ENCODE peak calls at places on chromosomes 4 and X, in five cellular contexts. G is A549, Y is prostate gland, K is right lobe of liver, M is heart left ventricle. Q is an unnamed sample. For H3K9me3, the result is how much of the 10 kb centered on the place peaks cover.

GRCh38 chrX:63761639-63762038 is 23.4 kb downstream of the ARHGEF9 start:
- DNase-seq in M (no peak), K (no peak), G (no peak), Y (no peak), Q (no peak)

GRCh38 chrX:11781734-11782370 is 23.8 kb downstream of the MSL3 start:
- DNase-seq in G (no peak), Y (no peak), M (no peak), K (no peak), Q (no peak)

GRCh38 chr4:185127021-185127925 is 15.8 kb upstream of the SLC25A4 start:
- DNase-seq in K (peak), Y (peak), M (peak), G (peak), Q (peak)

GRCh38 chr4:76640252-76640925 is 205.4 kb downstream of the SHROOM3 start:
- DNase-seq in M (no peak), Y (no peak), G (no peak), K (no peak), Q (no peak)

GRCh38 chr4:100289530-100289888 is 99.2 kb upstream of the DDIT4L start:
- DNase-seq in M (no peak), K (no peak), Y (no peak), G (no peak), Q (no peak)

GRCh38 chrX:47605024-47605423 is 14.6 kb downstream of the SYN1 start:
- DNase-seq in G (no peak), Y (no peak), M (no peak), K (no peak), Q (no peak)

GRCh38 chrX:113873056-113873455 is 710.8 kb upstream of the HTR2C start:
- DNase-seq in M (no peak), Y (no peak), G (no peak), K (no peak), Q (no peak)

GRCh38 chr4:10590896-10591295 is 93.7 kb downstream of the CLNK start:
- DNase-seq in G (no peak), K (no peak), Y (no peak), M (no peak), Q (no peak)

GRCh38 chrX:129980043-129980442 is 2.4 kb upstream of the BCORL1 start:
- DNase-seq in K (peak), G (no peak), Y (no peak), M (peak), Q (peak)

GRCh38 chr4:159069922-159070321 is 33.0 kb upstream of the RAPGEF2 start:
- DNase-seq in K (no peak), Y (no peak), G (no peak), M (no peak), Q (no peak)

GRCh38 chrX:103171353-103171752 is 43.6 kb upstream of the BEX4 start:
- DNase-seq in K (no peak), M (no peak), G (no peak), Y (no peak), Q (no peak)

GRCh38 chr4:52641853-52642563 is 17.1 kb downstream of the USP46 start:
- DNase-seq in K (no peak), M (no peak), Y (no peak), G (no peak), Q (no peak)

GRCh38 chrX:150635952-150636351 is 57.2 kb upstream of the MTMR1 start:
- DNase-seq in M (no peak), K (no peak), G (peak), Y (no peak), Q (no peak)

GRCh38 chrX:8548446-8548845 is 83.8 kb downstream of the VCX3B start:
- DNase-seq in K (no peak), G (no peak), Y (no peak), M (no peak), Q (no peak)

GRCh38 chrX:65932173-65933084 is 107.5 kb downstream of the VSIG4 start:
- DNase-seq in K (no peak), M (no peak), Y (no peak), G (no peak), Q (no peak)

GRCh38 chr4:158865520-158866177 is 96.8 kb downstream of the FNIP2 start:
- DNase-seq in G (no peak), K (no peak), Y (no peak), M (no peak), Q (no peak)

GRCh38 chrX:11787564-11787963 is 29.5 kb downstream of the MSL3 start:
- DNase-seq in M (peak), K (peak), Y (peak), G (peak), Q (peak)

GRCh38 chrX:110669572-110669971 is 126.0 kb downstream of the CHRDL1 start:
- DNase-seq in Y (peak), G (no peak), M (no peak), K (no peak), Q (no peak)

GRCh38 chrX:74804574-74804973 is 120.7 kb downstream of the NEXMIF start:
- DNase-seq in K (no peak), Y (no peak), G (no peak), M (no peak), Q (no peak)

GRCh38 chr4:3706565-3707422 is 59.4 kb upstream of the ADRA2C start:
- DNase-seq in Y (no peak), G (no peak), K (no peak), M (no peak), Q (no peak)

GRCh38 chr4:38298868-38299713 is 338.9 kb downstream of the PTTG2 start:
- DNase-seq in K (no peak), G (no peak), M (no peak), Y (no peak), Q (no peak)

GRCh38 chrX:23382572-23382971 is 47.9 kb downstream of the PTCHD1 start:
- DNase-seq in Y (no peak), G (no peak), K (no peak), M (no peak), Q (no peak)

GRCh38 chr4:13471400-13471799 is 12.7 kb downstream of the RAB28 start:
- DNase-seq in G (no peak), M (no peak), K (no peak), Y (no peak), Q (no peak)

GRCh38 chrX:120305531-120306145 is 5.6 kb downstream of the TMEM255A start:
- DNase-seq in M (no peak), Y (no peak), K (no peak), G (no peak), Q (no peak)

GRCh38 chr4:123986268-123986798 is 589.7 kb downstream of the SPRY1 start:
- DNase-seq in G (no peak), M (no peak), K (no peak), Y (no peak), Q (peak)

GRCh38 chr4:80125252-80126177 is 52.5 kb upstream of the ANTXR2 start:
- DNase-seq in M (no peak), G (no peak), K (no peak), Y (peak), Q (no peak)

GRCh38 chr4:1539132-1539755 is 133.0 kb upstream of the NKX1-1 start:
- DNase-seq in M (peak), Y (no peak), K (no peak), G (no peak), Q (no peak)

DNA sequence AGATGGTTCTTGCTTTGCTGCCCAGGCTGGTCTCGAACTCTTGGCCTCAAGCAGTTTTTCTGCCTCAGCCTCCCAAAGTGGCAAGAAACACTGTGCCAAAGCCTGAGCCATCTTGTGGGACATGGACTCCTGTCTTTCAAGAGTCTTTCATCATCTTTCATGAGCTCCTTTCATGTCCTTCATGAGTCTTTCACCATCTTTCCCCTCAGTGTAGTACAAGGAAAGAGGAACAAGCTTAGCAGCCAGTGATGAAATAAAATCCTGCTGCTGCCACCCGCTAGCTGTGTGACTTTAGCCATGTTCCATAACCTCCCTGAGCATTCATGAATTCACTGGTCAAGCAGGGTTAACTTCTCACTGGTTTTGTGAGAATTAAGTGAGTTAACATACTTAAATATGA is 91.1 kb downstream of the ZNF330 start:
- DNase-seq in Y (no peak), M (no peak), K (no peak), G (no peak), Q (no peak)
- TF ChIP-seq POLR2A in Y (no peak), M (no peak), K (no peak), G (no peak), Q (no peak)

GRCh38 chr4:95838192-95838591 is 1.7 kb upstream of the PDHA2 start:
- DNase-seq in G (no peak), Y (no peak), M (no peak), K (no peak), Q (no peak)

GRCh38 chr4:95839891-95840290 is at the start of gene PDHA2:
- DNase-seq in Y (no peak), K (no peak), G (no peak), M (no peak), Q (no peak)

GRCh38 chr4:95833652-95834276 is 6.1 kb upstream of the PDHA2 start:
- DNase-seq in Y (no peak), G (no peak), K (no peak), M (no peak), Q (no peak)

GRCh38 chr4:95830647-95831046 is 9.2 kb upstream of the PDHA2 start:
- DNase-seq in M (no peak), K (no peak), Y (no peak), G (no peak), Q (no peak)

GRCh38 chr4:95835672-95836071 is 4.2 kb upstream of the PDHA2 start:
- DNase-seq in M (no peak), Y (no peak), G (no peak), K (no peak), Q (peak)
- H3K9me3 ChIP-seq in M (under half), Y (under half), G (under half), K (under half), Q (under half)

GRCh38 chr4:166502660-166503059 is 629.6 kb downstream of the TLL1 start:
- DNase-seq in G (no peak), K (no peak), Y (no peak), M (no peak), Q (no peak)

GRCh38 chr4:166498541-166498940 is 625.5 kb downstream of the TLL1 start:
- DNase-seq in K (no peak), M (no peak), Y (no peak), G (no peak), Q (no peak)

GRCh38 chr4:166499820-166500219 is 626.8 kb downstream of the TLL1 start:
- DNase-seq in Y (no peak), K (no peak), G (no peak), M (no peak), Q (no peak)

GRCh38 chr4:166506051-166506450 is 633.0 kb downstream of the TLL1 start:
- DNase-seq in Y (no peak), K (no peak), G (no peak), M (no peak), Q (no peak)

DNA sequence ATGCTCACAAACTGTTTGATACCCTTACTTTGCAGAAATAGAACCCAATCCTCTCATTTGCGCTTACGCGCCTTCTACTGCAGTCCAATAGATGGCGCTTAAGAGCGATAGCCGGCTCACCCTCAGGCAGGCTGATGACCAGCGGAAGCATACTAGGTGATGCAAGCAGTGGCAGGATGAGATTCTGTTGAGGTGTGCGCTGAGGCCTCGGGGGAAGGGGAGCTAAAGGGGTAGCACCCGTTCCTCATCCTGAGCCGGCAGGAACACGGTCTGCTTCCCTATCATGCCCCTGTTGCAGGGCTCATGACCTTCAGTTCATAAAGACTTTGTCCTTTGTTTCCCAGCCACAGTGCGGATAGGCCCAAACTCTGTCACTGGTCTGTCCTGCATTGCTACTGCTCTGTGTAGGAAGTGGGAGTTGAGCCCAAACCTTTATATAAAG is 628.9 kb downstream of the TLL1 start:
- DNase-seq in M (peak), K (no peak), Y (no peak), G (peak), Q (peak)
- TF ChIP-seq CTCF in M (peak), K (peak), Y (no peak), G (peak), Q (peak)

DNA sequence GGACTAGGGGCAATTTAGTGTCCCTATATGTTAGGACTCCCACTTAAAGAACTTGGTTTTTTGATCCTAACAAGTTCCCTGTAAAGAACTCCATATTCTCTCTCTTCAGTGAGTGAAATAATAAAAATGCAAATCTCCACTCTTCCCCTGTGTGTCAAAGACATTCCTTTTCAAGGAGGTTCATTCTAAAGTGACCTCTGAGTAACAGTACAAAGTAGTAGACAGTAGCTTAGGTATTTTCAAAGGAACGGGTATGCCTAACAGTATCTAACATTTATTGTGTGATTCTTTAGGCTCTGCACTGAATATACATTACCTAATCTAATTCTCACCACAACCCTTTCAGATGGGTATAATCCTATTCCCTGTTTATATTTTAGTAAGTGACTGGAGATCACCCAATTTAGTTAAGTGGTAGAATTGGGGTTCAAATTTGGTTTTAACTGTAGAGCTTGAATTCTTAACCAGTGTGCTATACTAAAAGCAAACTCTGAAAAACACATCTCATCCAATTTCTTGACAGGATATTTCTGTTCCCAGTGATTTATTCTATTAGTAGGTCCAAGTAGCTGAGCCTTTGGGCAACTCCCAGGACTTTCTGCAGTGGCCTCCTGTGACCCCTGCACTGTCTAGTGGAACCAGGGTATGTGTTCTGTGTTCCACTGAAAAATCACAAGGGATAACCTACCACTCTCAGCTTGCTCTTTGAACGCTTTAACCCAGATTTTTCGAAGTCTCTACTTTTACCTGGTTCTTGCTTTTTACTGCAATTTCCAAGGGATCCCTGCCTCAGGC is 58.2 kb upstream of the SCOC start:
- DNase-seq in K (no peak), Y (no peak), G (no peak), M (no peak), Q (no peak)
- TF ChIP-seq POLR2A in K (no peak), Y (no peak), G (no peak), M (no peak), Q (no peak)

GRCh38 chr4:175215208-175215607 is 297.1 kb downstream of the ADAM29 start:
- DNase-seq in K (no peak), G (no peak), M (no peak), Y (no peak), Q (no peak)

GRCh38 chr4:175215657-175216056 is 297.5 kb downstream of the ADAM29 start:
- DNase-seq in M (no peak), K (no peak), G (no peak), Y (no peak), Q (no peak)
- H3K9me3 ChIP-seq in M (under half), K (under half), G (under half), Y (under half), Q (under half)

GRCh38 chrX:134294548-134294947 is 57.6 kb downstream of the CCDC160 start:
- DNase-seq in G (no peak), M (no peak), Y (no peak), K (no peak), Q (no peak)
- TF ChIP-seq CTCF in G (peak), M (no peak), Y (no peak), K (peak), Q (no peak)

GRCh38 chr4:106315968-106316772 is at the start of the genes AIMP1 and TBCK:
- DNase-seq in Y (peak), K (peak), M (peak), G (peak), Q (peak)
- TF ChIP-seq POLR2A in Y (peak), K (peak), M (peak), G (peak), Q (peak)

GRCh38 chrX:135287266-135287823 is 21.9 kb upstream of the ETDC start:
- DNase-seq in Y (no peak), G (no peak), M (no peak), K (no peak), Q (no peak)
- H3K9me3 ChIP-seq in Y (under half), G (half or more), M (under half), K (under half), Q (under half)

DNA sequence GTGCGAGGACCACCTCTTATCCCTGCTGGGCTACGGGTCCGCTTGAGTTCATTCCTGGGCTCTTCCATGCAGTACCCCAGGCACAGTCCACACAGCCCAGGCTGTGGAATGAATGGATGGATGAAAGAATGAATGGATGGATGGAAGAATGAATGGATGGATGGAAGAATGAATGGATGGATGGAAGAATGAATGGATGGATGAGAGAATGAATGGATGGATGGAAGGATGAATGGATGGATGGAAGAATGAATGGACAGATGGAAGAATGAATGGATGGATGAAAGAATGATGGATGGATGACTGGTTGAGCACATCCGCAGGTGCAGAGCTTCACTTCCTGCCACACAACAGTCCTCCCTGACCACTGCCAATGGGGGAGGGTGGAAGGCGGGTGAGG is 28.2 kb downstream of the ACOX3 start:
- DNase-seq in K (no peak), M (no peak), Y (no peak), G (no peak), Q (no peak)
- TF ChIP-seq CTCF in K (no peak), M (no peak), Y (no peak), G (no peak), Q (no peak)